ENCODE peak calls at places on chromosomes 2 and 18, in nine cellular contexts. P is D341Med, U is glutamatergic neuron, E is ACHN, Q is activated T-cell treated with anti-CD3 and anti-CD28 coated beads for 4 hours, N is left cardiac atrium, I is GM23248, Z is Peyer's patch, A is GM23338. M is an unnamed sample.

GRCh38 chr2:209977386-209978239 is 24.8 kb upstream of the RPE start:
- DNase-seq in I (peak; percentile 58), E (peak; percentile 67), U (no peak), N (no peak), A (peak; percentile 63), Z (no peak), Q (no peak), P (no peak), M (peak; percentile 20)

GRCh38 chr2:17539596-17539992 is 902 bp upstream of the VSNL1 start:
- DNase-seq in Z (no peak), I (peak; percentile 33), Q (no peak), N (peak; percentile 24), P (no peak), E (no peak), U (peak; percentile 33), A (peak; percentile 79), M (no peak)

GRCh38 chr2:29753676-29754444 is 167.5 kb downstream of the ALK start:
- DNase-seq in E (no peak), N (no peak), P (no peak), U (no peak), A (no peak), I (peak; percentile 70), Q (no peak), Z (no peak), M (no peak)

GRCh38 chr2:240990266-240990529 is 8.2 kb upstream of the SNED1 start:
- DNase-seq in N (no peak), Q (no peak), A (no peak), U (no peak), P (no peak), I (no peak), E (no peak), Z (no peak), M (no peak)

GRCh38 chr2:27381577-27382181 is 1.1 kb upstream of the ZNF513 start:
- DNase-seq in P (peak; percentile 69), E (no peak), N (no peak), Q (no peak), A (no peak), I (no peak), Z (no peak), U (no peak), M (no peak)

GRCh38 chr2:36343601-36344000 is 12.0 kb upstream of the CRIM1 start:
- DNase-seq in I (peak; percentile 52), E (no peak), Q (no peak), U (no peak), P (no peak), Z (no peak), N (no peak), A (no peak), M (no peak)

GRCh38 chr2:6506311-6507258 is 359.1 kb downstream of the CMPK2 start:
- DNase-seq in Z (no peak), P (no peak), Q (no peak), I (peak; percentile 32), E (peak; percentile 64), U (no peak), A (no peak), N (no peak), M (no peak)

GRCh38 chr2:128420776-128421175 is 102.1 kb upstream of the HS6ST1 start:
- DNase-seq in N (no peak), E (no peak), A (no peak), Z (peak; percentile 14), I (no peak), P (peak; percentile 0), Q (no peak), U (no peak), M (no peak)

GRCh38 chr18:8998481-8999217 is 103.8 kb upstream of the NDUFV2 start:
- DNase-seq in I (peak; percentile 54), Q (no peak), Z (no peak), A (no peak), E (no peak), N (no peak), U (no peak), P (peak; percentile 54), M (no peak)

GRCh38 chr2:32168513-32168912 is 2.8 kb downstream of the SLC30A6 start:
- DNase-seq in Z (no peak), A (no peak), N (no peak), P (no peak), Q (no peak), E (no peak), I (no peak), U (no peak), M (no peak)

GRCh38 chr18:55762424-55762823 is 174.4 kb upstream of the TCF4 start:
- DNase-seq in Q (no peak), U (no peak), N (no peak), I (no peak), Z (no peak), A (no peak), P (no peak), E (no peak), M (no peak)

GRCh38 chr2:24824966-24825882 is 32.0 kb downstream of the CENPO start:
- DNase-seq in A (peak; percentile 31), E (peak; percentile 22), N (no peak), Q (no peak), U (no peak), Z (peak; percentile 40), I (no peak), P (peak; percentile 43), M (no peak)

GRCh38 chr2:231674587-231675334 is 33.6 kb upstream of the PTMA start:
- DNase-seq in E (peak; percentile 72), Q (peak; percentile 55), Z (peak; percentile 83), U (peak; percentile 91), A (peak; percentile 97), P (peak; percentile 75), N (peak; percentile 77), I (peak; percentile 73), M (peak; percentile 89)

GRCh38 chr2:127081826-127082633 is 24.9 kb downstream of the BIN1 start:
- DNase-seq in N (peak; percentile 60), Z (no peak), P (no peak), E (no peak), U (no peak), A (peak; percentile 44), Q (peak; percentile 36), I (no peak), M (peak; percentile 60)

GRCh38 chr2:147293958-147294824 is 550.6 kb upstream of the ACVR2A start:
- DNase-seq in N (no peak), I (no peak), Z (no peak), A (no peak), U (no peak), P (no peak), Q (no peak), E (no peak), M (no peak)

GRCh38 chr2:108579631-108580030 is 45.4 kb downstream of the LIMS1 start:
- DNase-seq in P (no peak), I (no peak), N (peak; percentile 67), Q (no peak), E (peak; percentile 68), U (no peak), A (no peak), Z (no peak), M (no peak)

GRCh38 chr2:75428060-75428459 is 132.7 kb downstream of the EVA1A start:
- DNase-seq in E (no peak), Q (no peak), I (no peak), Z (no peak), U (no peak), A (no peak), P (no peak), N (no peak), M (no peak)

GRCh38 chr18:80175451-80176235 is 66.6 kb downstream of the ADNP2 start:
- DNase-seq in Q (no peak), E (no peak), I (no peak), P (peak; percentile 33), U (no peak), A (no peak), Z (no peak), N (no peak), M (no peak)

GRCh38 chr2:26772064-26773001 is 8.2 kb downstream of the SLC35F6 start:
- DNase-seq in Q (no peak), I (peak; percentile 70), A (no peak), E (peak; percentile 42), U (no peak), P (peak; percentile 82), N (peak; percentile 97), Z (peak; percentile 85), M (no peak)

GRCh38 chr2:101921319-101921960 is 70.3 kb upstream of the IL1R2 start:
- DNase-seq in Z (no peak), P (no peak), I (no peak), U (no peak), A (no peak), Q (no peak), N (no peak), E (no peak), M (no peak)

GRCh38 chr2:69716555-69717120 is 25.3 kb upstream of the ANXA4 start:
- DNase-seq in A (no peak), E (no peak), I (peak; percentile 75), Z (no peak), P (no peak), U (no peak), N (no peak), Q (no peak), M (no peak)

GRCh38 chr18:78782951-78783563 is 196.6 kb upstream of the SALL3 start:
- DNase-seq in N (no peak), P (no peak), I (no peak), A (no peak), Q (no peak), Z (no peak), E (no peak), U (no peak), M (no peak)

M was measured in retina.